ENCODE peak calls at places on chromosomes 13 and 19, in five cellular contexts. D is breast epithelium, N is Peyer's patch, B is heart left ventricle, K is endothelial cell of umbilical vein. U is an unnamed sample. For H3K4me1, the result is how much of the 10 kb centered on the place peaks cover.

GRCh38 chr19:1154731-1155351 is 19.2 kb downstream of the SBNO2 start:
- DNase-seq in D (peak), N (peak), B (peak), K (peak), U (peak)

GRCh38 chr19:16141043-16141442 is 2.4 kb upstream of the HSH2D start:
- DNase-seq in D (no peak), N (peak), B (no peak), K (no peak), U (no peak)

GRCh38 chr19:38920529-38921419 is 8.8 kb upstream of the CCER2 start:
- DNase-seq in D (no peak), N (no peak), B (no peak), K (no peak), U (no peak)

GRCh38 chr19:10769533-10770491 is 51.9 kb downstream of the DNM2 start:
- DNase-seq in D (no peak), N (no peak), B (peak), K (peak), U (no peak)

GRCh38 chr13:49063526-49063925 is 87.8 kb downstream of the FNDC3A start:
- DNase-seq in D (no peak), N (no peak), B (no peak), K (peak), U (no peak)

GRCh38 chr13:28493740-28494536 is 990 bp downstream of the FLT1 start:
- DNase-seq in D (no peak), N (no peak), B (no peak), K (no peak), U (peak)

GRCh38 chr13:64855506-64855905 is 2374.6 kb downstream of the PCDH9 start:
- DNase-seq in D (no peak), N (no peak), B (no peak), K (peak), U (no peak)

GRCh38 chr19:10290439-10290875 is 705 bp downstream of the ICAM5 start:
- DNase-seq in D (no peak), N (no peak), B (no peak), K (no peak), U (peak)

GRCh38 chr13:83325454-83325853 is 556.8 kb downstream of the SLITRK1 start:
- DNase-seq in D (no peak), N (no peak), B (no peak), K (no peak), U (no peak)

GRCh38 chr13:46994492-46994891 is 97.6 kb upstream of the HTR2A start:
- DNase-seq in D (no peak), N (no peak), B (no peak), K (no peak), U (no peak)

GRCh38 chr13:64074989-64075474 is 2659.4 kb upstream of the PCDH20 start:
- DNase-seq in D (no peak), N (no peak), B (no peak), K (no peak), U (no peak)

GRCh38 chr19:45507864-45508680 is 793 bp downstream of the VASP start:
- DNase-seq in D (no peak), N (peak), B (peak), K (peak), U (peak)

GRCh38 chr19:46904114-46905060 is 43.6 kb downstream of the ARHGAP35 start:
- DNase-seq in D (no peak), N (no peak), B (peak), K (peak), U (peak)

GRCh38 chr19:35248310-35249145 is at the start of gene LSR:
- DNase-seq in D (peak), N (peak), B (peak), K (no peak), U (peak)

GRCh38 chr13:69274231-69274630 is 833.4 kb upstream of the ATXN8OS start:
- DNase-seq in D (no peak), N (no peak), B (no peak), K (no peak), U (no peak)

GRCh38 chr19:862529-863304 is 3.3 kb downstream of the CFD start:
- DNase-seq in D (peak), N (peak), B (no peak), K (peak), U (peak)

GRCh38 chr19:49119411-49120324 is at the start of gene PPFIA3:
- DNase-seq in D (peak), N (no peak), B (peak), K (peak), U (peak)

GRCh38 chr13:113906566-113906965 is 42.7 kb upstream of the GAS6 start:
- DNase-seq in D (peak), N (no peak), B (no peak), K (no peak), U (no peak)

GRCh38 chr19:48928164-48929005 is 5.1 kb upstream of the DHDH start:
- DNase-seq in D (no peak), N (no peak), B (no peak), K (no peak), U (peak)

GRCh38 chr19:43439183-43440063 is 24.7 kb downstream of the TEX101 start:
- DNase-seq in D (no peak), N (peak), B (no peak), K (no peak), U (no peak)

GRCh38 chr13:80630685-80631121 is 289.8 kb upstream of the SPRY2 start:
- DNase-seq in D (no peak), N (no peak), B (no peak), K (peak), U (no peak)

GRCh38 chr19:44401108-44401786 is at the start of gene ZNF285:
- DNase-seq in D (peak), N (peak), B (peak), K (peak), U (peak)

GRCh38 chr19:12788682-12789097 is 2.6 kb upstream of the JUNB start:
- DNase-seq in D (no peak), N (peak), B (peak), K (peak), U (peak)

GRCh38 chr19:46721269-46722003 is 4.5 kb upstream of the PRKD2 start:
- DNase-seq in D (no peak), N (no peak), B (no peak), K (no peak), U (peak)

GRCh38 chr13:30234763-30235162 is 72.6 kb downstream of the KATNAL1 start:
- DNase-seq in D (no peak), N (no peak), B (no peak), K (peak), U (no peak)
- TF ChIP-seq CTCF in D (no peak), N (no peak), B (no peak), K (no peak), U (no peak)

GRCh38 chr19:33193269-33193863 is 764 bp upstream of the LRP3 start:
- DNase-seq in D (no peak), N (no peak), B (peak), K (no peak), U (no peak)

GRCh38 chr19:33195711-33196347 is 1.7 kb downstream of the LRP3 start:
- DNase-seq in D (no peak), N (no peak), B (no peak), K (no peak), U (peak)

GRCh38 chr19:33193864-33194362 is at the start of gene LRP3:
- DNase-seq in D (no peak), N (no peak), B (peak), K (peak), U (peak)

GRCh38 chr19:33194884-33195710 is 967 bp downstream of the LRP3 start:
- DNase-seq in D (no peak), N (no peak), B (no peak), K (no peak), U (peak)

DNA sequence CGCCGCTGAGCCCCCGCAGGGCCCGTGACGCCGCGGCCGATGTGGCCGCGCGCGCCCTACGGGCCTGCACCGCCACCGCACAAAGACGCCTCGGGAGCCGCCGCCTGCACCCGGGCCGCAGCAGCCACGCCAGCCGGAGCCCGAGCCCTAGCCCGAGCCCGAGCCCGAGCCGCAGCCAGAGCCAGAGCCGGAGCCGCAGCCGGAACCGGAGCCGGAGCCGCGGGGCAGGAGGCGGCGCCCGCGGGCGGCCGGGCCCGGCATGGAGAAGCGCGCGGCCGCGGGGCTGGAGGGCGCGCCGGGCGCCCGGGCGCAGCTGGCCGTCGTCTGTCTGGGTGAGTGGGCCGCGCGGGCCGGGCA is 375 bp downstream of the LRP3 start:
- DNase-seq in D (no peak), N (no peak), B (peak), K (no peak), U (peak)
- H3K4me3 ChIP-seq in D (peak), N (peak), B (peak), K (peak), U (peak)

DNA sequence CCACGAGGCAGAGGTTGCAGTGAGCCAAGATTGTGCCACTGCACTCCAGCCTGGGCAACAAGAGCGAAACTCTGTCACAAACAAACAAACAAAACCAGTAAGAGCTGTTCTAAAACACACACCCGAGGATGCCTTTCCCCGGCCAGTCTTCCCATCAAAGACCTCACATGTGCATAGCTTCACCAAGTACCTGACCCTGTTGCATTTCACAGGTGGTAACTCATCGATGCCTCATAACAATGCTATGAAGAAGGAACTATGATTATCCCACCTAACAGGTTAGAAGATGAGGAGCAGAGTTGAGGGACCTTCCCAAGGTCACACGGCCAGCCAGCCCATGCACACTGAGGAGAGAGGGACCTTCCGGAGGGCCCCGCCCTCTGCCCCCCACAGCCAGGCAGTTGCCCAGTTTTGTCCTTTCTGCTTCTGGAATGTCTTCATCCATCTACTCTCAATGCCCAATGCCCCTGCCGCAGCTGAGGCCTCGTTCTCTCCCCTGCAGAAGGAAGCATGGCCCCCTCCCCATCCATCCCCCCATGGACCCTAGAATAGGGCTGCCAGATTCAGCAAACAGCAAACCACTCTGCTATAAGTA is 16.8 kb upstream of the LENG8 start:
- DNase-seq in D (no peak), N (no peak), B (no peak), K (no peak), U (peak)
- H3K4me1 ChIP-seq in D (under half), N (under half), B (under half), K (under half), U (under half)

DNA sequence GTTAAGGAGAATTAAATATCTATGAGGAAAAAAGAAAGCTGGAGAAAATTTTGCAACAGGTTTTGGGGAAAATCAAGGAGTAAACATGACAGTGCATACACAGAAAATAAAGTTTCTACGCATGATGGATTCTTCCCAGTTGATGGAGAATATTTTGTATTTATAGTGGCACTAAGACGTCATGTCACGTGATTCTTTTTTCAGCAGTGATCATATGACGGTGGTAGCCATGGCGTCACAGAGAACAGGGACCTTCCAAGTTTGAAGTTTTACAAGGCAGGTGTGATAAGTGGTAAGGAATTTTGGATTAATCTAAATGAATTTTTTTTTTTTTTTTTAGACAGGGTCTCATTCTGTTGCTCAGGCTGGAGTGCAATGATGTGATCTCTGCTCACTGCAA is 8.5 kb downstream of the MBD3L1 start:
- DNase-seq in D (no peak), N (no peak), B (no peak), K (no peak), U (no peak)
- TF ChIP-seq CTCF in D (no peak), N (no peak), B (no peak), K (no peak), U (no peak)

GRCh38 chr19:17812099-17812498 is 9.2 kb downstream of the INSL3 start:
- DNase-seq in D (no peak), N (no peak), B (no peak), K (no peak), U (no peak)

GRCh38 chr19:17807731-17808316 is 12.9 kb downstream of the B3GNT3 start:
- DNase-seq in D (no peak), N (no peak), B (no peak), K (no peak), U (no peak)

GRCh38 chr19:17806945-17807344 is 12.0 kb downstream of the B3GNT3 start:
- DNase-seq in D (no peak), N (no peak), B (no peak), K (no peak), U (no peak)

GRCh38 chr19:17811681-17812080 is 9.6 kb downstream of the INSL3 start:
- DNase-seq in D (no peak), N (no peak), B (no peak), K (no peak), U (no peak)

DNA sequence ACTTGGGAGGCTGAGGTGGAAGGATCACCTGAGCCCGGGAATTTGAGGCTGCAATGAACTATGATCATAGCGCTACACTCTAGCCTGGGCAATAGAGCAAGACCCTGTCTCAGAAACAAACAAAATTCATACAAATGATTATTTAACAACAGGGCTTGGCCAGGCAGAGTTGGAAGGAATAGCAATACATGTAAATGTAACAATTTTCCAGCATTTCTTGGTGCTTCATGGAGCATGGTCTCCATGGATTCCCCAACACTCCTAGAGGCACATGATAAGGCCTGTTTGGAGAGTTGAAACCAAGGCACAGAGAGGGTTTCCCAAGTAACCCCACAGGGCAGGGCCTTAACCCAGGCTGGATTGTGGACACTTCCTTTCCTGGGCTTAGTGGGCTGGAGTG is 10.2 kb downstream of the INSL3 start:
- DNase-seq in D (no peak), N (no peak), B (no peak), K (no peak), U (no peak)
- H3K4me3 ChIP-seq in D (no peak), N (no peak), B (no peak), K (no peak), U (no peak)

DNA sequence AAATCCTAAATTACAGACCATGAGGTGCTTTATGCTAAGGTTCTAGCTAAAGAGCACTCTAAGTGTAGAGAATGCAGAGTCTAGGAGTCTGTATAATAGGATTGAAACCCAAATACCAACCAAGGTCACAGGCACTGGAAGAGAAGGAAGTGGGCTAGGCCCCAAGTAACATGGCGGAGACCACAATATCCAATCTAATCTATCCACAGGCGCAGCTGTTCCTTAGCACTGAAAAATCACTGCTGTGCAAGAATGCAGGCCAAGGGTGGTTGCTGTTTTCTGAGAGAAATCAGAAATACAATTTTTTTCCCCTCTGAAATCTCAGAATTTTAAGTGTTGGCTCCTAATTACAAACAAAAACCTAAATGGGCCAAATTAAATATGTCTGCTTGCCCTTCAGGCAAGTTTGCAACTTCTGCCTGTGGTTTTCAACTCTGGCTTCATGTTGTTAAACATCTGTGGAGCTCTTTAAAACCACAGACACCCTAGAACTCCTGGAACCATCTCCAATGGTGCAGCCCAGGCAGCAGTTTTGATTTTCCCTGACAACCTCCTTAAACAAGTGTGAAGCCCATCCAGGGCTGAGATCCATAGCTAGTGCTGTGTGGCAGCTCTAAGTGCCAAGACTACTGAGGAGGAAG is 6.1 kb downstream of the RANBP3 start:
- DNase-seq in D (no peak), N (no peak), B (no peak), K (no peak), U (no peak)
- H3K4me1 ChIP-seq in D (under half), N (under half), B (half or more), K (under half), U (under half)

GRCh38 chr19:20245309-20245708 is 78.3 kb downstream of the ZNF486 start:
- DNase-seq in D (no peak), N (no peak), B (no peak), K (no peak), U (no peak)

GRCh38 chr19:20243629-20244028 is 76.6 kb downstream of the ZNF486 start:
- DNase-seq in D (no peak), N (no peak), B (no peak), K (no peak), U (no peak)

GRCh38 chr19:20244356-20244755 is 77.3 kb downstream of the ZNF486 start:
- DNase-seq in D (no peak), N (no peak), B (no peak), K (no peak), U (no peak)

GRCh38 chr19:20250627-20251026 is 83.6 kb downstream of the ZNF486 start:
- DNase-seq in D (no peak), N (no peak), B (no peak), K (no peak), U (no peak)

GRCh38 chr19:20247016-20247683 is 80.1 kb downstream of the ZNF486 start:
- DNase-seq in D (no peak), N (no peak), B (no peak), K (no peak), U (no peak)
- TF ChIP-seq CTCF in D (peak), N (no peak), B (peak), K (no peak), U (peak)

GRCh38 chr19:7928741-7929701 is 3.1 kb upstream of the CTXN1 start:
- DNase-seq in D (no peak), N (peak), B (no peak), K (peak), U (peak)
- H3K4me3 ChIP-seq in D (peak), N (no peak), B (peak), K (no peak), U (no peak)

GRCh38 chr13:109271061-109271460 is 515.3 kb downstream of the IRS2 start:
- DNase-seq in D (no peak), N (no peak), B (no peak), K (no peak), U (no peak)
- H3K4me1 ChIP-seq in D (under half), N (under half), B (under half), K (under half), U (under half)